ENCODE peak calls at places on chromosomes 5 and 9, in six cellular contexts. Q is neuronal stem cell, V is cardiac septum, D is lung microvascular endothelial cell, O is BJ, X is fibroblast of mammary gland. M is an unnamed sample.
A peak's percentile ranks its signal among the peaks of the same experiment; 100 is the strongest.

GRCh38 chr5:109191153-109191558 is 218.6 kb downstream of the PJA2 start:
- DNase-seq in Q (no peak), V (no peak), D (peak; percentile 39), O (peak; percentile 1), X (peak; percentile 75), M (no peak)

GRCh38 chr5:38473008-38473407 is 83.4 kb downstream of the LIFR start:
- DNase-seq in Q (no peak), V (no peak), D (peak; percentile 61), O (no peak), X (no peak), M (no peak)

GRCh38 chr5:140673187-140673976 is at the start of gene DND1:
- DNase-seq in Q (no peak), V (no peak), D (no peak), O (no peak), X (no peak), M (no peak)

GRCh38 chr5:140391312-140391711 is 10.3 kb upstream of the ANKHD1 start:
- DNase-seq in Q (no peak), V (no peak), D (no peak), O (no peak), X (peak; percentile 45), M (no peak)

GRCh38 chr9:134544388-134545212 is 97.0 kb upstream of the COL5A1 start:
- DNase-seq in Q (peak; percentile 57), V (no peak), D (no peak), O (no peak), X (peak; percentile 63), M (no peak)

GRCh38 chr9:93543117-93543516 is 33.3 kb upstream of the PHF2 start:
- DNase-seq in Q (no peak), V (no peak), D (no peak), O (no peak), X (no peak), M (no peak)

GRCh38 chr9:6845881-6846280 is 88.1 kb downstream of the KDM4C start:
- DNase-seq in Q (peak; percentile 15), V (no peak), D (peak; percentile 11), O (no peak), X (no peak), M (no peak)

GRCh38 chr9:71303351-71303750 is 181.9 kb upstream of the TRPM3 start:
- DNase-seq in Q (no peak), V (no peak), D (no peak), O (no peak), X (peak; percentile 73), M (no peak)

GRCh38 chr5:67465556-67466206 is 269.1 kb upstream of the CD180 start:
- DNase-seq in Q (no peak), V (no peak), D (no peak), O (peak; percentile 60), X (peak; percentile 58), M (no peak)

GRCh38 chr5:73748510-73749410 is 122.8 kb downstream of the ARHGEF28 start:
- DNase-seq in Q (no peak), V (no peak), D (peak; percentile 88), O (peak; percentile 24), X (peak; percentile 50), M (no peak)

GRCh38 chr5:99607124-99607523 is 678.3 kb upstream of the CHD1 start:
- DNase-seq in Q (no peak), V (no peak), D (no peak), O (no peak), X (no peak), M (no peak)

GRCh38 chr5:1552469-1553255 is 28.9 kb upstream of the LPCAT1 start:
- DNase-seq in Q (peak; percentile 18), V (no peak), D (no peak), O (no peak), X (no peak), M (no peak)

GRCh38 chr5:180138976-180139730 is 67.6 kb upstream of the RNF130 start:
- DNase-seq in Q (no peak), V (no peak), D (no peak), O (no peak), X (no peak), M (no peak)

GRCh38 chr9:85202596-85202995 is 533.1 kb downstream of the NTRK2 start:
- DNase-seq in Q (no peak), V (no peak), D (no peak), O (no peak), X (no peak), M (no peak)

GRCh38 chr9:70480405-70480980 is 66.0 kb upstream of the KLF9 start:
- DNase-seq in Q (no peak), V (no peak), D (peak; percentile 45), O (no peak), X (peak; percentile 98), M (no peak)

GRCh38 chr9:6962164-6962563 is 204.4 kb downstream of the KDM4C start:
- DNase-seq in Q (no peak), V (no peak), D (no peak), O (no peak), X (no peak), M (no peak)

GRCh38 chr9:114732842-114733241 is 50.9 kb upstream of the TEX48 start:
- DNase-seq in Q (no peak), V (no peak), D (no peak), O (no peak), X (peak; percentile 54), M (no peak)

GRCh38 chr5:159539678-159540077 is 209.4 kb upstream of the IL12B start:
- DNase-seq in Q (no peak), V (no peak), D (no peak), O (no peak), X (no peak), M (no peak)

GRCh38 chr5:62395210-62395950 is 8.3 kb downstream of the DIMT1 start:
- DNase-seq in Q (no peak), V (no peak), D (no peak), O (no peak), X (peak; percentile 47), M (no peak)

GRCh38 chr5:39256472-39256871 is 37.1 kb upstream of the FYB1 start:
- DNase-seq in Q (no peak), V (no peak), D (no peak), O (peak; percentile 20), X (peak; percentile 86), M (no peak)

GRCh38 chr5:59829389-59829788 is 64.1 kb downstream of the PDE4D start:
- DNase-seq in Q (no peak), V (no peak), D (no peak), O (peak; percentile 90), X (peak; percentile 70), M (no peak)

GRCh38 chr9:29211681-29212589 is 1638.7 kb upstream of the C9orf72 start:
- DNase-seq in Q (peak; percentile 65), V (peak; percentile 70), D (peak; percentile 43), O (no peak), X (no peak), M (peak; percentile 37)

GRCh38 chr9:133046196-133046899 is 15.4 kb upstream of the CEL start:
- DNase-seq in Q (no peak), V (no peak), D (no peak), O (no peak), X (no peak), M (no peak)